ENCODE peak calls at places on chromosomes 2 and 18, in nine cellular contexts. B is RWPE1; E is HepG2; V is progenitor cell of endocrine pancreas; W is NCI-H2171 treated with DMSO at 0.1 percent for 48 hours; S is GM03348; R is skeletal muscle cell; D is iris pigment epithelial cell; N is activated T-cell treated with anti-CD3 and anti-CD28 coated beads, Interleukin-2, amount 50 U/mL, for 1 hour. Y is an unnamed sample.

GRCh38 chr2:169109502-169110409 is 40.4 kb downstream of the DHRS9 start:
- DNase-seq in B (peak; percentile 86), E (peak; percentile 73), V (peak; percentile 77), W (peak; percentile 57), S (peak; percentile 78), R (peak; percentile 36), D (peak; percentile 64), N (peak; percentile 72), Y (peak; percentile 33)

GRCh38 chr2:238988105-238988504 is 140.2 kb downstream of the TWIST2 start:
- DNase-seq in B (no peak), E (no peak), V (no peak), W (no peak), S (no peak), R (no peak), D (no peak), N (no peak), Y (no peak)

GRCh38 chr2:109335586-109336266 is 206.7 kb downstream of the SH3RF3 start:
- DNase-seq in B (no peak), E (no peak), V (no peak), W (no peak), S (peak; percentile 85), R (no peak), D (peak; percentile 85), N (no peak), Y (no peak)

GRCh38 chr2:36246320-36246990 is 109.1 kb upstream of the CRIM1 start:
- DNase-seq in B (no peak), E (no peak), V (no peak), W (no peak), S (no peak), R (no peak), D (peak; percentile 16), N (no peak), Y (no peak)

GRCh38 chr2:232049350-232049749 is 87.8 kb downstream of the DIS3L2 start:
- DNase-seq in B (no peak), E (no peak), V (no peak), W (no peak), S (no peak), R (no peak), D (no peak), N (no peak), Y (no peak)

GRCh38 chr2:201466050-201466660 is 14.6 kb downstream of the STRADB start:
- DNase-seq in B (peak; percentile 54), E (no peak), V (no peak), W (peak; percentile 93), S (peak; percentile 76), R (peak; percentile 68), D (peak; percentile 91), N (no peak), Y (no peak)

GRCh38 chr2:9473985-9474360 is 378 bp upstream of the IAH1 start:
- DNase-seq in B (peak; percentile 10), E (no peak), V (no peak), W (no peak), S (peak; percentile 56), R (no peak), D (peak; percentile 22), N (peak; percentile 73), Y (no peak)

GRCh38 chr18:57447154-57447621 is 12.0 kb downstream of the ONECUT2 start:
- DNase-seq in B (no peak), E (no peak), V (peak; percentile 84), W (no peak), S (peak; percentile 53), R (no peak), D (peak; percentile 23), N (no peak), Y (no peak)

GRCh38 chr2:222572761-222573174 is 83.1 kb downstream of the FARSB start:
- DNase-seq in B (no peak), E (peak; percentile 76), V (no peak), W (peak; percentile 20), S (peak; percentile 48), R (peak; percentile 46), D (peak; percentile 85), N (no peak), Y (no peak)

GRCh38 chr2:73759904-73760303 is 20.0 kb downstream of the DUSP11 start:
- DNase-seq in B (no peak), E (no peak), V (no peak), W (no peak), S (no peak), R (no peak), D (peak; percentile 50), N (no peak), Y (no peak)

GRCh38 chr18:36808681-36809080 is 20.1 kb downstream of the TPGS2 start:
- DNase-seq in B (no peak), E (no peak), V (no peak), W (no peak), S (peak; percentile 68), R (peak; percentile 47), D (peak; percentile 38), N (no peak), Y (no peak)

GRCh38 chr18:63775166-63775730 is at the start of gene SERPINB7:
- DNase-seq in B (peak; percentile 55), E (no peak), V (no peak), W (no peak), S (peak; percentile 51), R (peak; percentile 78), D (peak; percentile 85), N (no peak), Y (no peak)

GRCh38 chr2:80269806-80270205 is 34.7 kb downstream of the LRRTM1 start:
- DNase-seq in B (no peak), E (no peak), V (no peak), W (no peak), S (no peak), R (no peak), D (no peak), N (no peak), Y (no peak)

GRCh38 chr2:180061085-180061484 is 54.0 kb upstream of the CWC22 start:
- DNase-seq in B (no peak), E (no peak), V (no peak), W (no peak), S (no peak), R (no peak), D (no peak), N (no peak), Y (no peak)

GRCh38 chr2:33451214-33451613 is 25.2 kb upstream of the RASGRP3 start:
- DNase-seq in B (no peak), E (no peak), V (no peak), W (no peak), S (no peak), R (no peak), D (no peak), N (no peak), Y (no peak)

GRCh38 chr2:159456500-159457426 is 159.6 kb downstream of the BAZ2B start:
- DNase-seq in B (no peak), E (no peak), V (no peak), W (no peak), S (no peak), R (no peak), D (peak; percentile 45), N (no peak), Y (no peak)

GRCh38 chr2:30305235-30305634 is 73.9 kb downstream of the LBH start:
- DNase-seq in B (no peak), E (no peak), V (no peak), W (no peak), S (peak; percentile 38), R (no peak), D (peak; percentile 42), N (no peak), Y (no peak)

GRCh38 chr18:79509536-79509930 is 113.8 kb downstream of the NFATC1 start:
- DNase-seq in B (no peak), E (no peak), V (no peak), W (no peak), S (no peak), R (no peak), D (no peak), N (no peak), Y (no peak)

GRCh38 chr2:14197293-14197692 is 435.2 kb upstream of the LRATD1 start:
- DNase-seq in B (no peak), E (no peak), V (no peak), W (no peak), S (no peak), R (no peak), D (no peak), N (no peak), Y (no peak)

GRCh38 chr18:5584751-5585417 is 41.1 kb upstream of the EPB41L3 start:
- DNase-seq in B (no peak), E (no peak), V (no peak), W (no peak), S (peak; percentile 56), R (no peak), D (peak; percentile 26), N (no peak), Y (no peak)

Y was measured in NCI-H2029 treated with DMSO at 0.1 percent for 48 hours.